ENCODE peak calls at places on chromosome 2, in nine cellular contexts. H is PC-9, A is astrocyte of the cerebellum, B is heart left ventricle, L is A673, Y is astrocyte of the spinal cord, D is lung, E is AG10803, V is thoracic aorta. X is an unnamed sample.

GRCh38 chr2:60643747-60644146 is 90.3 kb upstream of the BCL11A start:
- DNase-seq in L (no peak), A (no peak), Y (no peak), H (no peak), V (no peak), B (no peak), D (no peak), E (no peak), X (no peak)

GRCh38 chr2:110770308-110770695 is 37.9 kb downstream of the ACOXL start:
- DNase-seq in H (no peak), D (no peak), V (no peak), Y (no peak), L (no peak), A (no peak), E (no peak), B (no peak), X (no peak)

GRCh38 chr2:43123056-43123455 is 103.3 kb downstream of the ZFP36L2 start:
- DNase-seq in V (no peak), D (no peak), A (no peak), H (no peak), Y (no peak), L (no peak), E (peak; percentile 55), B (no peak), X (no peak)

GRCh38 chr2:176285321-176285720 is 16.1 kb downstream of the MTX2 start:
- DNase-seq in Y (no peak), L (no peak), D (no peak), E (peak; percentile 39), A (no peak), V (no peak), H (no peak), B (no peak), X (no peak)

GRCh38 chr2:227267406-227268115 is 57.5 kb upstream of the MFF start:
- DNase-seq in V (no peak), E (peak; percentile 4), A (no peak), L (no peak), B (no peak), Y (no peak), D (no peak), H (no peak), X (no peak)

GRCh38 chr2:64837116-64837704 is 152.0 kb upstream of the SLC1A4 start:
- DNase-seq in A (no peak), D (no peak), E (peak; percentile 63), B (no peak), V (no peak), Y (no peak), H (peak; percentile 80), L (no peak), X (no peak)

GRCh38 chr2:171598713-171599319 is 76.5 kb downstream of the CYBRD1 start:
- DNase-seq in V (no peak), A (peak; percentile 66), D (peak; percentile 36), Y (peak; percentile 70), L (peak; percentile 80), H (peak; percentile 63), E (peak; percentile 72), B (no peak), X (peak; percentile 11)

GRCh38 chr2:205188516-205189138 is 493.7 kb upstream of the NRP2 start:
- DNase-seq in L (peak; percentile 76), A (peak; percentile 60), E (peak; percentile 81), B (peak; percentile 62), Y (peak; percentile 69), H (no peak), D (peak; percentile 44), V (no peak), X (peak; percentile 68)

GRCh38 chr2:66364495-66364992 is 70.4 kb upstream of the MEIS1 start:
- DNase-seq in Y (peak; percentile 89), L (no peak), D (no peak), E (peak; percentile 82), V (no peak), A (peak; percentile 98), H (peak; percentile 62), B (peak; percentile 20), X (no peak)

GRCh38 chr2:106547104-106547503 is 59.9 kb downstream of the CD8B2 start:
- DNase-seq in Y (no peak), V (no peak), A (no peak), L (no peak), B (no peak), E (no peak), H (no peak), D (no peak), X (no peak)

GRCh38 chr2:130822766-130823165 is 13.9 kb upstream of the ARHGEF4 start:
- DNase-seq in V (no peak), D (no peak), L (no peak), B (no peak), A (no peak), E (no peak), H (no peak), Y (no peak), X (no peak)

GRCh38 chr2:218992703-218993344 is 398 bp downstream of the CRYBA2 start:
- DNase-seq in B (no peak), Y (no peak), A (no peak), V (no peak), D (no peak), H (no peak), E (no peak), L (no peak), X (no peak)

GRCh38 chr2:191043438-191043837 is 29.5 kb upstream of the STAT1 start:
- DNase-seq in E (no peak), B (no peak), D (no peak), Y (peak; percentile 13), A (no peak), H (peak; percentile 43), V (no peak), L (no peak), X (no peak)

GRCh38 chr2:71313-72035 is 25.2 kb upstream of the FAM110C start:
- DNase-seq in A (no peak), E (no peak), D (no peak), V (no peak), Y (no peak), L (no peak), B (no peak), H (peak; percentile 63), X (no peak)

DNA sequence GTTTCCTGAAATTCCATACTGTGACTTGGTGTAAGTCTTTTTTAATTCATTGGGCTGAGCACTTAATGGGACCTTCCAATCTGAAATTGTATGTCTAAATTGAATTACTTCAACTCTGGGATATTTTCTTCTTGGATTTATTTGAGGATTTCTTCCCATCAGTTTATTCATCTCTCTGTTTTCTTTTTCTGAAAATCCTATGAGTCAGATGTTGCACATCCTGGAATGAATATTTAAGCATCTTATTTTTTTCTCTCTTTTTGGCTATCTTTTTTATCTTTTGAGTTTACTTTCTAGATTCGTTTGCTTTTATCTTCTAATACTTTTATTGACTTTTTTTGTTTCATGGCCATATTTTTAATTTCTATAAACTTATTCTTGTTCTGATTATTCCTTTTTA is 55.4 kb upstream of the ACYP2 start:
- DNase-seq in H (no peak), A (no peak), D (no peak), V (no peak), B (no peak), E (no peak), Y (no peak), L (no peak), X (no peak)
- TF ChIP-seq CTCF in H (no peak), A (no peak), D (no peak), V (no peak), B (no peak), E (no peak), Y (no peak), L (no peak), X (no peak)

DNA sequence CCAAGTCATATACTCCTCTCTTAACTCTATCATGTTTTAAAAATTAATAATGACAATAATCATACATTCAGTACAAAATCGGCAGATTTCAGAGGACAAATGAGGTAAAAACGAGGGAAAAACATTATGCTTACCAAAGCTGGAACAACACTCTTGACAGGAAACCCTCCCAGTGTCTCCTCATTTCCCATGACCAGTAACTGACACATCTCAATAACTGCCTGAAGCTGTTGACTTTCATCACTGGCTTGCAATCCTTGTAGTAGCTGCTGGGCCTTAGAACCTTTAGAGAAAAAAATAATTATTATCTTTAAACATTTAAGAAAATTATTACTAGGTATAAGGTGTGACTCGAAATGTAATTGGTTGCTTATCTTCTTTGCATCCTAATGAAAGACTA is 103.6 kb downstream of the TRIP12 start:
- DNase-seq in E (no peak), V (no peak), A (no peak), H (no peak), D (no peak), B (no peak), Y (no peak), L (no peak), X (no peak)
- H3K4me3 ChIP-seq in E (no peak overlapping the region), V (no peak overlapping the region), A (no peak overlapping the region), H (no peak overlapping the region), D (no peak overlapping the region), B (no peak overlapping the region), Y (no peak overlapping the region), L (no peak overlapping the region), X (no peak overlapping the region)

GRCh38 chr2:14255135-14255820 is 377.2 kb upstream of the LRATD1 start:
- DNase-seq in D (no peak), H (no peak), L (no peak), V (no peak), Y (no peak), B (no peak), A (no peak), E (no peak), X (no peak)
- TF ChIP-seq CTCF in D (no peak), H (no peak), L (no peak), V (no peak), Y (no peak), B (no peak), A (no peak), E (no peak), X (no peak)

DNA sequence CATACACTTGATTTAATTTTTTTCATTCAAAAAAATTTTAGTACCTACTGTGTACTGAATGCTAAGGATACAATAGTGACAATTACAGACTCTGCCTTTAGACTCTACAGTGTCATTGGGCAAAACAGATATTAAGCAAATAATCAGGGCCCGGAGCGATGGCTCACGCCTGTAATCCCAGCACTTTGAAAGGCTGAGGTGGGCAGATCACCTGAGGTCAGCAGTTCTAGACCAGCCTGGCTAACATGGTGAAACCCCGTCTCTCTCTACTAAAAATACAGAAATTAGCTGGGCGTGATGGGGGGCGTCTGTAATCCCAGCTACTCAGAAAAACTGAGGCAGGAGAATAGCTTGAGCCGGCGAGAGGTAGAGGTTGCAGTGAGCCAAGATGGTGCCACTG is 1.4 kb downstream of the UBXN2A start:
- DNase-seq in B (no peak), A (no peak), D (no peak), Y (no peak), L (no peak), E (no peak), H (no peak), V (no peak), X (no peak)
- H3K4me3 ChIP-seq in B (no peak overlapping the region), A (peak overlapping the region; percentile 48), D (no peak overlapping the region), Y (peak overlapping the region; percentile 72), L (peak overlapping the region; percentile 92), E (peak overlapping the region; percentile 92), H (peak overlapping the region; percentile 80), V (peak overlapping the region; percentile 94), X (peak overlapping the region; percentile 57)